ENCODE peak calls at places on chromosome 18, in seven cellular contexts. A is GM23248, F is MM.1S, W is neural progenitor cell, X is GM23338, B is PC-3, I is OCI-LY7. G is an unnamed sample.

GRCh38 chr18:60549338-60549960 is 176.9 kb upstream of the MC4R start:
- DNase-seq in I (peak; percentile 70), A (peak; percentile 86), X (peak; percentile 89), B (peak; percentile 87), W (peak; percentile 87), F (peak; percentile 81), G (peak; percentile 87)

GRCh38 chr18:35282353-35282752 is 7.7 kb downstream of the ZSCAN30 start:
- DNase-seq in B (peak; percentile 72), A (peak; percentile 94), W (no peak), I (no peak), F (no peak), X (no peak), G (no peak)

GRCh38 chr18:4758980-4759379 is 303.9 kb upstream of the DLGAP1 start:
- DNase-seq in W (no peak), B (no peak), F (no peak), I (no peak), X (no peak), A (no peak), G (no peak)

GRCh38 chr18:27991391-27991790 is 185.5 kb downstream of the CDH2 start:
- DNase-seq in X (no peak), I (no peak), A (no peak), W (no peak), B (no peak), F (no peak), G (peak; percentile 11)

GRCh38 chr18:80192653-80193385 is 54.5 kb downstream of the PARD6G start:
- DNase-seq in A (no peak), W (no peak), X (no peak), I (no peak), F (no peak), B (no peak), G (no peak)

GRCh38 chr18:395481-396250 is 104.8 kb downstream of the COLEC12 start:
- DNase-seq in W (no peak), A (peak; percentile 91), B (peak; percentile 43), X (no peak), F (no peak), I (no peak), G (peak; percentile 57)

GRCh38 chr18:5066380-5066977 is 130.6 kb downstream of the AKAIN1 start:
- DNase-seq in I (peak; percentile 41), F (no peak), A (no peak), B (no peak), W (peak; percentile 51), X (peak; percentile 80), G (peak; percentile 18)

GRCh38 chr18:75213610-75214009 is 3.0 kb downstream of the TSHZ1 start:
- DNase-seq in W (no peak), F (no peak), B (peak; percentile 46), X (no peak), I (no peak), A (peak; percentile 51), G (no peak)

GRCh38 chr18:48208432-48208948 is 200.7 kb downstream of the ZBTB7C start:
- DNase-seq in I (no peak), X (no peak), B (no peak), F (no peak), W (no peak), A (no peak), G (no peak)

GRCh38 chr18:2609604-2610003 is 38.2 kb downstream of the NDC80 start:
- DNase-seq in A (no peak), B (no peak), I (no peak), X (no peak), W (no peak), F (no peak), G (no peak)

GRCh38 chr18:58785171-58785805 is 79.4 kb upstream of the ZNF532 start:
- DNase-seq in F (no peak), I (no peak), W (no peak), A (peak; percentile 89), X (no peak), B (peak; percentile 98), G (peak; percentile 80)

GRCh38 chr18:404061-404460 is 96.4 kb downstream of the COLEC12 start:
- DNase-seq in F (no peak), W (no peak), X (no peak), I (no peak), B (no peak), A (no peak), G (no peak)

GRCh38 chr18:3262234-3263171 is 570 bp downstream of the MYL12B start:
- DNase-seq in I (peak; percentile 53), F (peak; percentile 21), A (peak; percentile 67), W (no peak), B (peak; percentile 41), X (peak; percentile 36), G (peak; percentile 32)

GRCh38 chr18:31102020-31102684 is at the start of gene DSC2:
- DNase-seq in A (no peak), F (no peak), X (peak; percentile 72), B (peak; percentile 34), I (no peak), W (peak; percentile 80), G (peak; percentile 78)
- TF ChIP-seq EZH2phosphoT487 in A (no peak), F (no peak), X (no peak), B (no peak), I (no peak), W (no peak), G (no peak)

GRCh38 chr18:51032193-51032592 is 2.2 kb downstream of the SMAD4 start:
- DNase-seq in I (no peak), W (no peak), B (no peak), X (no peak), A (peak; percentile 25), F (no peak), G (no peak)
- H3K4me3 ChIP-seq in I (peak overlapping the region; percentile 87), W (peak overlapping the region; percentile 72), B (peak overlapping the region; percentile 80), X (peak overlapping the region; percentile 82), A (peak overlapping the region; percentile 92), F (peak overlapping the region; percentile 86), G (peak overlapping the region; percentile 58)

GRCh38 chr18:77763530-77763929 is 513.9 kb downstream of the GALR1 start:
- DNase-seq in I (no peak), A (no peak), X (no peak), B (no peak), F (no peak), W (peak; percentile 18), G (no peak)

GRCh38 chr18:77761332-77761731 is 511.7 kb downstream of the GALR1 start:
- DNase-seq in A (no peak), B (no peak), I (no peak), W (no peak), X (no peak), F (no peak), G (no peak)

GRCh38 chr18:77766421-77766820 is 516.8 kb downstream of the GALR1 start:
- DNase-seq in A (no peak), X (no peak), I (no peak), B (no peak), W (no peak), F (no peak), G (no peak)

GRCh38 chr18:77762632-77763031 is 513.0 kb downstream of the GALR1 start:
- DNase-seq in A (no peak), I (no peak), W (peak; percentile 75), B (no peak), F (no peak), X (no peak), G (no peak)

GRCh38 chr18:77765468-77765867 is 515.8 kb downstream of the GALR1 start:
- DNase-seq in W (peak; percentile 81), B (peak; percentile 51), I (no peak), X (peak; percentile 29), A (peak; percentile 1), F (no peak), G (peak; percentile 72)
- TF ChIP-seq EZH2phosphoT487 in W (no peak), B (no peak), I (no peak), X (no peak), A (no peak), F (no peak), G (no peak)

GRCh38 chr18:11651899-11652298 is 37.2 kb upstream of the GNAL start:
- DNase-seq in B (no peak), X (no peak), I (no peak), A (no peak), W (no peak), F (no peak), G (no peak)
- H3K4me3 ChIP-seq in B (no peak overlapping the region), X (no peak overlapping the region), I (no peak overlapping the region), A (no peak overlapping the region), W (no peak overlapping the region), F (no peak overlapping the region), G (no peak overlapping the region)

GRCh38 chr18:1510542-1511179 is 606.0 kb downstream of the ADCYAP1 start:
- DNase-seq in F (no peak), B (no peak), X (no peak), A (no peak), W (no peak), I (no peak), G (no peak)

GRCh38 chr18:1511619-1512311 is 607.1 kb downstream of the ADCYAP1 start:
- DNase-seq in X (no peak), I (no peak), A (no peak), F (no peak), W (no peak), B (no peak), G (no peak)

DNA sequence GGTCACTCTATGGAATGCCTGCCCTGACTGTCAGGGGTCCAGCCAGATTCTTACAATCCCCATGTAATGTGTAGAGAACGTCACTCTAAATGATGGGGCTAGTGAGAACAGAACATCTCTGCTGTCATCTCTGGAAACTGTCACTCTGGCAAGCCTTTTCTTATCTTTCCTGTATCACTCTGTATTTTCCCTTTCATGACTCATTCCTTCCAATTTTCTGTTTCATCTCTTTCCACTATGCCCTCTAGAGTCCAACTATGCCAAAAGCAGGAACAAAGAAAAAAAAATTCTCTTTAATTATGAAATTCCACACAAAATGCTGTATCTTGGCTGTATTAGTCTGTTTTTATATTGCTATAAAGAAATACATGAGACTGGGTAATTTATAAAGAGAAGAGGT is 608.8 kb downstream of the ADCYAP1 start:
- DNase-seq in F (no peak), B (peak; percentile 58), X (no peak), W (no peak), A (peak; percentile 9), I (no peak), G (peak; percentile 38)
- TF ChIP-seq EZH2phosphoT487 in F (no peak), B (no peak), X (no peak), W (no peak), A (no peak), I (no peak), G (no peak)

GRCh38 chr18:55320399-55321255 is 267.4 kb downstream of the TCF4 start:
- DNase-seq in B (no peak), A (peak; percentile 54), I (peak; percentile 20), W (no peak), X (no peak), F (peak; percentile 54), G (no peak)
- H3K4me3 ChIP-seq in B (peak overlapping the region; percentile 73), A (peak overlapping the region; percentile 87), I (peak overlapping the region; percentile 73), W (no peak overlapping the region), X (peak overlapping the region; percentile 55), F (peak overlapping the region; percentile 71), G (peak overlapping the region; percentile 46)